ENCODE peak calls at places on chromosome 7, in four cellular contexts. One of them, this sample, is unnamed.

GRCh38 chr7:6725003-6725402 is 18.3 kb upstream of the ZNF12 start:
- DNase-seq in endothelial cell: no peak
- DNase-seq in nephron progenitor cell: no peak
- DNase-seq in bronchial epithelial cell: no peak
- DNase-seq in this sample: no peak

GRCh38 chr7:1642291-1642728 is 27.8 kb upstream of the ELFN1 start:
- DNase-seq in bronchial epithelial cell: no peak
- DNase-seq in nephron progenitor cell: peak; percentile 35
- DNase-seq in endothelial cell: no peak
- DNase-seq in this sample: no peak

GRCh38 chr7:23277359-23277989 is 21.7 kb upstream of the MALSU1 start:
- DNase-seq in bronchial epithelial cell: peak; percentile 67
- DNase-seq in nephron progenitor cell: peak; percentile 31
- DNase-seq in endothelial cell: peak; percentile 64
- DNase-seq in this sample: peak; percentile 78

GRCh38 chr7:909358-910329 is 33.3 kb downstream of the GET4 start:
- DNase-seq in bronchial epithelial cell: no peak
- DNase-seq in nephron progenitor cell: no peak
- DNase-seq in endothelial cell: no peak
- DNase-seq in this sample: no peak

GRCh38 chr7:120060283-120060682 is 212.7 kb upstream of the KCND2 start:
- DNase-seq in bronchial epithelial cell: peak; percentile 37
- DNase-seq in endothelial cell: no peak
- DNase-seq in nephron progenitor cell: no peak
- DNase-seq in this sample: no peak

GRCh38 chr7:120792091-120792860 is 65.7 kb downstream of the TSPAN12 start:
- DNase-seq in endothelial cell: peak; percentile 85
- DNase-seq in bronchial epithelial cell: peak; percentile 51
- DNase-seq in nephron progenitor cell: peak; percentile 84
- DNase-seq in this sample: peak; percentile 84

GRCh38 chr7:106061301-106061979 is 50.7 kb downstream of the SYPL1 start:
- DNase-seq in nephron progenitor cell: no peak
- DNase-seq in endothelial cell: no peak
- DNase-seq in bronchial epithelial cell: no peak
- DNase-seq in this sample: no peak

GRCh38 chr7:116952640-116953371 is 495 bp upstream of the ST7 start:
- DNase-seq in bronchial epithelial cell: no peak
- DNase-seq in nephron progenitor cell: peak; percentile 20
- DNase-seq in endothelial cell: no peak
- DNase-seq in this sample: no peak

GRCh38 chr7:38950309-38950708 is 27.4 kb upstream of the POU6F2 start:
- DNase-seq in endothelial cell: no peak
- DNase-seq in nephron progenitor cell: no peak
- DNase-seq in bronchial epithelial cell: peak; percentile 48
- DNase-seq in this sample: no peak

GRCh38 chr7:47301657-47302295 is 280.1 kb downstream of the TNS3 start:
- DNase-seq in bronchial epithelial cell: no peak
- DNase-seq in endothelial cell: no peak
- DNase-seq in nephron progenitor cell: no peak
- DNase-seq in this sample: no peak

GRCh38 chr7:41315764-41316163 is 387.1 kb downstream of the INHBA start:
- DNase-seq in nephron progenitor cell: no peak
- DNase-seq in endothelial cell: peak; percentile 26
- DNase-seq in bronchial epithelial cell: no peak
- DNase-seq in this sample: peak; percentile 34

GRCh38 chr7:134757938-134758337 is 21.5 kb upstream of the CALD1 start:
- DNase-seq in bronchial epithelial cell: no peak
- DNase-seq in endothelial cell: no peak
- DNase-seq in nephron progenitor cell: no peak
- DNase-seq in this sample: no peak

GRCh38 chr7:30464231-30464660 is 14.3 kb downstream of the NOD1 start:
- DNase-seq in nephron progenitor cell: no peak
- DNase-seq in endothelial cell: no peak
- DNase-seq in bronchial epithelial cell: no peak
- DNase-seq in this sample: no peak
- TF ChIP-seq CTCF in nephron progenitor cell: no peak
- TF ChIP-seq CTCF in endothelial cell: no peak
- TF ChIP-seq CTCF in bronchial epithelial cell: no peak
- TF ChIP-seq CTCF in this sample: no peak

GRCh38 chr7:78363866-78364265 is 565.3 kb downstream of the PHTF2 start:
- DNase-seq in endothelial cell: no peak
- DNase-seq in nephron progenitor cell: no peak
- DNase-seq in bronchial epithelial cell: no peak
- DNase-seq in this sample: no peak
- TF ChIP-seq CTCF in endothelial cell: no peak
- TF ChIP-seq CTCF in nephron progenitor cell: no peak
- TF ChIP-seq CTCF in bronchial epithelial cell: no peak
- TF ChIP-seq CTCF in this sample: no peak

GRCh38 chr7:115914951-115915350 is 115.6 kb downstream of the TFEC start:
- DNase-seq in nephron progenitor cell: no peak
- DNase-seq in endothelial cell: no peak
- DNase-seq in bronchial epithelial cell: no peak
- DNase-seq in this sample: no peak

GRCh38 chr7:115906690-115907089 is 123.9 kb downstream of the TFEC start:
- DNase-seq in nephron progenitor cell: no peak
- DNase-seq in endothelial cell: no peak
- DNase-seq in bronchial epithelial cell: no peak
- DNase-seq in this sample: no peak

GRCh38 chr7:115911466-115911865 is 119.1 kb downstream of the TFEC start:
- DNase-seq in nephron progenitor cell: no peak
- DNase-seq in endothelial cell: no peak
- DNase-seq in bronchial epithelial cell: no peak
- DNase-seq in this sample: no peak

GRCh38 chr7:115910541-115911164 is 119.9 kb downstream of the TFEC start:
- DNase-seq in nephron progenitor cell: no peak
- DNase-seq in endothelial cell: no peak
- DNase-seq in bronchial epithelial cell: peak; percentile 44
- DNase-seq in this sample: no peak
- TF ChIP-seq CTCF in nephron progenitor cell: peak; percentile 73
- TF ChIP-seq CTCF in endothelial cell: peak; percentile 59
- TF ChIP-seq CTCF in bronchial epithelial cell: peak; percentile 47
- TF ChIP-seq CTCF in this sample: peak; percentile 46

DNA sequence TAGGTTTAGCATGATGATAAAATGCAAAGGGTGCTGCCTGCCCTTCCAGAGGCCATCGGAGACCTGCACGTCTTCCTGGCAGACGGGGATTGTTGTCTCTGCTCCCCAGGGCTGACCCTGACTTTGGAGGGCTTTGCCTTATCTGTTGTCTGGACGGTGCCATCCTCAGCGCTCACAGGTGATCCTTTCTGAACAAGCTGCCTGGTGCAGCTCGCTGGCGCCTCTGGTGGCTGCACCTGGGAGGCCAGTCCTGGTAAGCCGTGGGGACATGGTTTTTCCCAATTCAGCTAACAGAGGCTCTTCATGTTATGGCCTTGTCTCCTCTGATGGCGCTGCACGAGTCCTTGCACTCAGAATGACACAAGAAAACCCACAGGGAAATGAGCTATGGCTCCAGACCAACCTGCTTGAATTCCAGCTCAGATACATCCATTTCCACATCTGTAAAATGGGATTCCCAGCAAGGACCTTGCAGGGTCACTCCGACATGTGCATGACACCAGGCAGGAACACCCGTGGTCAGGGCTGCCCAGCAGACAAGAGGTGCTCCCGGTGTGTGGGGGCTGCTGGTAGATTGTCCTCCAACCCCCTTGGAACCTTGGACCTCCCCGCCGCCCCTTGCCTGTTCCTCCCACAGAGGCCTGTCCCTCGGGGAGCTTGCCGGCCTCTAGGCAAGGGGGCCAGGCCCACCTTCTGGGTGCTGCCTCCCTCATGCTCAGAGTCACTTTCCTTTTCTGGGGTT is 50.4 kb upstream of the SHH start:
- DNase-seq in bronchial epithelial cell: no peak
- DNase-seq in endothelial cell: no peak
- DNase-seq in nephron progenitor cell: no peak
- DNase-seq in this sample: peak; percentile 35
- TF ChIP-seq CTCF in bronchial epithelial cell: peak; percentile 51
- TF ChIP-seq CTCF in endothelial cell: no peak
- TF ChIP-seq CTCF in nephron progenitor cell: no peak
- TF ChIP-seq CTCF in this sample: peak; percentile 85

DNA sequence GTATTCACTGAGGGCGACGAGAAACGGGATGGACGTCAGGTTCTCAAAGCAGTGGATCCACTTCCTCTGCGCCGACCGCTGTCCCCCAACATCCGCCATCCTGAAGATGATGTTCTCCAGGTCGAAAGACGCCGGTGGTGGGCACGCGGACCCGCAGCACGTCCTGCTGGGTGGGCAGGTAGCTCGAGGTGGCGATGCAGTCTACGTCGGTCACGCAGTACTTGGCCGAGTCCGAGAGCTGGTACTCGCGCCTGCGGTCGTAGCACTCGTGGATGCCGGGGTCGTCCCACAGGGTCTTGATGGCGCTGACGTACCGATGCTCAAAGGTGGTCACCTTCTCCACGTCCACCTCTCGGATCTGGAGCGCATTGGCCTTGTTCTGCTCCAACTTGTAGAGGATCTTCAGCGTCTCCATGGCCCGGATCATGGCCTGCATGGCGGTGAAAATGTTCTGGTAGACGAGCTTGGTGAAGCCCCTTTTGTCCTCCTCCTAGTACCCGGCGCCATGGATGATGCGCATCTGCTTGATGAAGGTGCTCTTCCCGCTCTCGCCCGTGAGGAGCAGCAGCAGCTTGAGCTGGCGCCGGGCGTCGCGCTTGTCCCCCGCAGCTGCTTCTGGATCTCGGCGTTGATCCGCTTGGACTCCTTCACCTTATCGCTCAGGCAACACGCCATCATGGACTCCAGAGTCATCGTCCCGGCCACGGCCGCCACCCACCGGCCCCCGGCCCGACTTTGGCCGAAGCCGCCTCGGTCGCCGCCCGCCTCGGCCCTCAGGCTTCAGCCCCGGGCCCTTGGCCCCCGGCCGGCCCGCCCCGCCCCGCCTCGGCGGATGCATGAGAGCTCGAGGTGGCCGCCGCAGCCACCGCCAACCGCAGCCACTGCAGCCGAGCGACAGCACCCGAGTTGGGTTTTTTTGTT is 122.9 kb upstream of the KCTD7 start:
- DNase-seq in nephron progenitor cell: no peak
- DNase-seq in endothelial cell: no peak
- DNase-seq in bronchial epithelial cell: no peak
- DNase-seq in this sample: no peak
- TF ChIP-seq CTCF in nephron progenitor cell: no peak
- TF ChIP-seq CTCF in endothelial cell: no peak
- TF ChIP-seq CTCF in bronchial epithelial cell: no peak
- TF ChIP-seq CTCF in this sample: no peak

GRCh38 chr7:104207731-104208420 is at the start of gene ORC5:
- DNase-seq in bronchial epithelial cell: peak; percentile 71
- DNase-seq in nephron progenitor cell: peak; percentile 73
- DNase-seq in endothelial cell: peak; percentile 76
- DNase-seq in this sample: peak; percentile 69
- TF ChIP-seq CTCF in bronchial epithelial cell: no peak
- TF ChIP-seq CTCF in nephron progenitor cell: no peak
- TF ChIP-seq CTCF in endothelial cell: no peak
- TF ChIP-seq CTCF in this sample: no peak

GRCh38 chr7:82247814-82248433 is 195.7 kb downstream of the CACNA2D1 start:
- DNase-seq in nephron progenitor cell: no peak
- DNase-seq in bronchial epithelial cell: peak; percentile 26
- DNase-seq in endothelial cell: no peak
- DNase-seq in this sample: peak; percentile 0
- TF ChIP-seq CTCF in nephron progenitor cell: peak; percentile 5
- TF ChIP-seq CTCF in bronchial epithelial cell: peak; percentile 59
- TF ChIP-seq CTCF in endothelial cell: no peak
- TF ChIP-seq CTCF in this sample: peak; percentile 21

GRCh38 chr7:129502708-129503685 is 666 bp downstream of the SMKR1 start:
- DNase-seq in nephron progenitor cell: peak; percentile 25
- DNase-seq in bronchial epithelial cell: no peak
- DNase-seq in endothelial cell: peak; percentile 23
- DNase-seq in this sample: no peak

GRCh38 chr7:129498021-129498420 is 4.3 kb upstream of the SMKR1 start:
- DNase-seq in endothelial cell: no peak
- DNase-seq in bronchial epithelial cell: no peak
- DNase-seq in nephron progenitor cell: no peak
- DNase-seq in this sample: no peak

GRCh38 chr7:129503725-129504124 is 1.4 kb downstream of the SMKR1 start:
- DNase-seq in endothelial cell: no peak
- DNase-seq in bronchial epithelial cell: no peak
- DNase-seq in nephron progenitor cell: no peak
- DNase-seq in this sample: no peak

GRCh38 chr7:129499915-129500463 is 2.3 kb upstream of the SMKR1 start:
- DNase-seq in nephron progenitor cell: no peak
- DNase-seq in endothelial cell: no peak
- DNase-seq in bronchial epithelial cell: no peak
- DNase-seq in this sample: no peak

DNA sequence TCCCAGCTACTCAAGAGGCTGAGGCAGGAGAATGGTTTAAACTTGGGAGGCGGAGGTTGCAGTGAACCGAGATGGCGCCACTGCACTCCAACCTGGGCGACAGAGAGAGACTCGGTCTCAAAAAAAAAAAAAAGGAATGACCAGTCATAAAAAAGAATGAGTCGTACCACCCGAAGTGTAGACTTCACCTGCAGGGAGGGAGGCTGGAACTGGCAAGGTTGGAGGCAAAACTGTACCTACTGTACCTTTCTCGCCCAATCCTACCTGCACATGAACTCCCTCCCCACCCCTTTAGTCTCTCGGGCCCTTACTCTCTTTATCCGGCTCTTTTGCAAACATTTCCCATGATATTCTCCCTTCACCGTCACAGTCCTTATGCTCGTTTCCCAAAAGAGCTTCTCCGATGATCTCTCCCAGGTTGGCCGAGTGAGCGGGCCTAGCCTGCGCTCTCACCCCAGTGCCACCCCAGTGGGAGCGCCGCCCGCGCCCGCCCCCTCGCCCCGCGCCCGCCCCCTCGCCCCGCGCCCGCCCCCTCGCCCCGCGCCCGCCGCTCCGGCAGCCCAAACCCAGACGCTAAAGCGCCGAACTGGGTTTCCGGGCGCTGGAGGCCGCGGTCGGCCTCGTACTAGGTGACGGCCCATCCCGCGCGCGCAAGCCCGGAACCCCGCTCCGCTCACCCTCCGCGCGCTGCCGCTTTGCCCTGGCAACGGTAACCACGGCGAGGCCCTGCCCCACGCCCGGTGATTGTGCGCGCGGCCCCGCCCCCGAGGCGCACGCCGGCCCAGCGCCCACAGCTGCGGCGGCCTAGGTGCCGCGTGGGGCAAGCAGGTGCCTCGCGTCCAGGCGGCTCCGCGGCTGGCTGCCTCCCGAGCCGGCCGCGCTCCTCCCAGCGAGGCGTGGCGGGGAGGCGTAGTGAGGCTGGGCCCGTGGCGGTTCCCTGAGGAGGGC is at the start of gene SMKR1:
- DNase-seq in nephron progenitor cell: peak; percentile 86
- DNase-seq in bronchial epithelial cell: peak; percentile 35
- DNase-seq in endothelial cell: peak; percentile 74
- DNase-seq in this sample: peak; percentile 69
- TF ChIP-seq CTCF in nephron progenitor cell: no peak
- TF ChIP-seq CTCF in bronchial epithelial cell: no peak
- TF ChIP-seq CTCF in endothelial cell: no peak
- TF ChIP-seq CTCF in this sample: no peak

GRCh38 chr7:100369105-100369504 is 4.2 kb upstream of the PILRA start:
- DNase-seq in endothelial cell: no peak
- DNase-seq in bronchial epithelial cell: no peak
- DNase-seq in nephron progenitor cell: no peak
- DNase-seq in this sample: no peak
- TF ChIP-seq CTCF in endothelial cell: no peak
- TF ChIP-seq CTCF in bronchial epithelial cell: no peak
- TF ChIP-seq CTCF in nephron progenitor cell: no peak
- TF ChIP-seq CTCF in this sample: no peak

This sample was measured in Calu3.